ENCODE peak calls at places on chromosomes 3 and 15, in six cellular contexts. F is suprapubic skin, H is heart left ventricle, D is breast epithelium, Y is IMR-90, A is ovary. O is an unnamed sample.

GRCh38 chr15:38260077-38260476 is 7.4 kb downstream of the SPRED1 start:
- DNase-seq in F (no peak), H (no peak), D (no peak), Y (peak), A (no peak), O (no peak)

GRCh38 chr3:86954751-86955150 is 36.2 kb downstream of the VGLL3 start:
- DNase-seq in F (no peak), H (no peak), D (no peak), Y (no peak), A (no peak), O (no peak)

GRCh38 chr15:63765338-63765737 is 68.4 kb downstream of the HERC1 start:
- DNase-seq in F (no peak), H (no peak), D (no peak), Y (no peak), A (no peak), O (no peak)

GRCh38 chr3:134315286-134316106 is 58.8 kb downstream of the AMOTL2 start:
- DNase-seq in F (peak), H (peak), D (peak), Y (peak), A (peak), O (no peak)

GRCh38 chr3:68239542-68239941 is 585.1 kb upstream of the SUCLG2 start:
- DNase-seq in F (no peak), H (no peak), D (no peak), Y (no peak), A (no peak), O (no peak)

GRCh38 chr15:93037341-93038063 is 51.5 kb downstream of the RGMA start:
- DNase-seq in F (peak), H (peak), D (peak), Y (no peak), A (peak), O (no peak)

GRCh38 chr3:195081242-195081963 is 189.6 kb downstream of the XXYLT1 start:
- DNase-seq in F (no peak), H (no peak), D (no peak), Y (peak), A (no peak), O (no peak)

GRCh38 chr15:64574220-64574994 is 114.0 kb downstream of the ZNF609 start:
- DNase-seq in F (no peak), H (no peak), D (no peak), Y (peak), A (no peak), O (no peak)

GRCh38 chr3:9105421-9105820 is 142.1 kb upstream of the RAD18 start:
- DNase-seq in F (no peak), H (no peak), D (no peak), Y (no peak), A (no peak), O (no peak)

GRCh38 chr3:16583551-16583950 is 21.7 kb downstream of the DAZL start:
- DNase-seq in F (no peak), H (no peak), D (no peak), Y (no peak), A (no peak), O (no peak)

GRCh38 chr15:79853492-79854328 is 43.1 kb downstream of the MTHFS start:
- DNase-seq in F (no peak), H (no peak), D (no peak), Y (peak), A (peak), O (peak)

GRCh38 chr3:23895181-23895580 is 21.6 kb downstream of the NKIRAS1 start:
- DNase-seq in F (no peak), H (no peak), D (no peak), Y (no peak), A (no peak), O (no peak)

GRCh38 chr3:45479627-45480026 is 91.3 kb downstream of the LARS2 start:
- DNase-seq in F (no peak), H (no peak), D (no peak), Y (peak), A (no peak), O (peak)

GRCh38 chr15:91253605-91254004 is 153.5 kb downstream of the SV2B start:
- DNase-seq in F (no peak), H (no peak), D (no peak), Y (no peak), A (no peak), O (no peak)

GRCh38 chr15:52008698-52009434 is 10.2 kb upstream of the MAPK6 start:
- DNase-seq in F (no peak), H (no peak), D (no peak), Y (no peak), A (no peak), O (no peak)

GRCh38 chr3:15754047-15754446 is 43.7 kb downstream of the ANKRD28 start:
- DNase-seq in F (no peak), H (no peak), D (no peak), Y (peak), A (no peak), O (no peak)

GRCh38 chr3:46162975-46163550 is 45.0 kb downstream of the CCR1 start:
- DNase-seq in F (no peak), H (no peak), D (no peak), Y (no peak), A (no peak), O (no peak)

GRCh38 chr3:39114456-39114855 is 7.0 kb downstream of the TTC21A start:
- DNase-seq in F (no peak), H (no peak), D (no peak), Y (no peak), A (no peak), O (no peak)

GRCh38 chr3:133169669-133170068 is 131.5 kb downstream of the TMEM108 start:
- DNase-seq in F (no peak), H (no peak), D (no peak), Y (no peak), A (no peak), O (no peak)

GRCh38 chr3:102332205-102332604 is 102.6 kb upstream of the ZPLD1 start:
- DNase-seq in F (no peak), H (no peak), D (no peak), Y (no peak), A (no peak), O (no peak)

GRCh38 chr3:2727566-2728318 is 382.4 kb downstream of the IL5RA start:
- DNase-seq in F (no peak), H (no peak), D (no peak), Y (no peak), A (no peak), O (no peak)

GRCh38 chr3:161020264-161020663 is 84.9 kb downstream of the B3GALNT1 start:
- DNase-seq in F (no peak), H (no peak), D (no peak), Y (no peak), A (no peak), O (no peak)

GRCh38 chr15:73352082-73352481 is 16.7 kb downstream of the HCN4 start:
- DNase-seq in F (no peak), H (no peak), D (no peak), Y (no peak), A (no peak), O (no peak)

GRCh38 chr15:55774113-55774970 is 31.4 kb upstream of the PRTG start:
- DNase-seq in F (no peak), H (no peak), D (no peak), Y (peak), A (peak), O (no peak)

GRCh38 chr3:23620044-23620443 is 185.7 kb upstream of the UBE2E1 start:
- DNase-seq in F (no peak), H (no peak), D (no peak), Y (no peak), A (no peak), O (no peak)

GRCh38 chr3:40096561-40097506 is 212.7 kb upstream of the EIF1B start:
- DNase-seq in F (no peak), H (no peak), D (peak), Y (no peak), A (no peak), O (no peak)

DNA sequence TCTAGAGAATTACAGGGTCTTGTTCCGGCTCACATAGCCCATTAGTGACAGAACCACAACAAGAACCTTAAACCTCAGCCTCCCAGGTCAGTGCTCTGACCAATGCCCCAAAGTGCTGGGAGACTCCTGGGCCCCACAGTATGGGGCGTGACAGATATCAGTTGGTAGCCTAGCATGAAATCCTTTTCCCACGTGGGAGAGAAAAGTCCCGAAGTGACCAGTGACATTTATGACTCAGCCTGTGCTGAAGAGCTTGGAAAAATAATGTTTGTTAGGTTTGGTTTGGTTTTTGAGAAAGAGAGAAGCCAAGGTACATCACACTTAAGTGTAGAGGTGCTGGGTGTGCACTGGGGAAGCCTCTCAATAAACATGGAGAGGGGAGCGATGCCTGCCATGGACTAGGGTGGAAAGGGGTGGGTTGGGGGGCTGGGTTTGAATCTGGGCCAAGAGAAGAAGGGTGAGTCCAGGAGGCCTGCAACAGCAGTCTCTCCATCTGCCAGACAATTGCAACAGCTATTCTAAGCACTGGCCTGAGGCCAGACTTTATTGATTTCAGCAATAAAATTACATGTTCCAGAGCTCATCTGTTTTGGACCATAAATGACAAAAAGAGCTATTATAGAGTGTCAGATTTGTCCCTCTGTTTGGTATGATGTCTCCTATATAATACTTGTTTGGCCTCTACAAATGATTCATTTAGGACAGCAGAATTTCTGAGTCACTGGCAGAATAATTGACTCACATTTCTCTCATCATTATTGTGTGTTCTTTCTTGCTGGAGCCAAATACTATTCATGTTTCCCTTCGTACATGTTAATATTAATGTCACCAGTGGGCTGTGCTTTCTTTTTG is 43.4 kb downstream of the C2CD4A start:
- DNase-seq in F (no peak), H (no peak), D (no peak), Y (peak), A (no peak), O (peak)
- TF ChIP-seq POLR2A in F (no peak), H (no peak), D (no peak), Y (no peak), A (no peak), O (no peak)

GRCh38 chr3:129278970-129279906 is 568 bp downstream of the HMCES start:
- DNase-seq in F (no peak), H (peak), D (peak), Y (peak), A (peak), O (peak)
- TF ChIP-seq POLR2A in F (no peak), H (peak), D (no peak), Y (peak), A (no peak), O (no peak)

GRCh38 chr3:27628029-27628750 is 93.9 kb downstream of the EOMES start:
- DNase-seq in F (no peak), H (no peak), D (no peak), Y (peak), A (no peak), O (no peak)

GRCh38 chr3:27630892-27631291 is 91.2 kb downstream of the EOMES start:
- DNase-seq in F (no peak), H (no peak), D (no peak), Y (peak), A (no peak), O (peak)

GRCh38 chr3:27629381-27629780 is 92.7 kb downstream of the EOMES start:
- DNase-seq in F (no peak), H (no peak), D (no peak), Y (no peak), A (no peak), O (no peak)

GRCh38 chr3:27633224-27633545 is 88.9 kb downstream of the EOMES start:
- DNase-seq in F (no peak), H (no peak), D (no peak), Y (peak), A (no peak), O (peak)

DNA sequence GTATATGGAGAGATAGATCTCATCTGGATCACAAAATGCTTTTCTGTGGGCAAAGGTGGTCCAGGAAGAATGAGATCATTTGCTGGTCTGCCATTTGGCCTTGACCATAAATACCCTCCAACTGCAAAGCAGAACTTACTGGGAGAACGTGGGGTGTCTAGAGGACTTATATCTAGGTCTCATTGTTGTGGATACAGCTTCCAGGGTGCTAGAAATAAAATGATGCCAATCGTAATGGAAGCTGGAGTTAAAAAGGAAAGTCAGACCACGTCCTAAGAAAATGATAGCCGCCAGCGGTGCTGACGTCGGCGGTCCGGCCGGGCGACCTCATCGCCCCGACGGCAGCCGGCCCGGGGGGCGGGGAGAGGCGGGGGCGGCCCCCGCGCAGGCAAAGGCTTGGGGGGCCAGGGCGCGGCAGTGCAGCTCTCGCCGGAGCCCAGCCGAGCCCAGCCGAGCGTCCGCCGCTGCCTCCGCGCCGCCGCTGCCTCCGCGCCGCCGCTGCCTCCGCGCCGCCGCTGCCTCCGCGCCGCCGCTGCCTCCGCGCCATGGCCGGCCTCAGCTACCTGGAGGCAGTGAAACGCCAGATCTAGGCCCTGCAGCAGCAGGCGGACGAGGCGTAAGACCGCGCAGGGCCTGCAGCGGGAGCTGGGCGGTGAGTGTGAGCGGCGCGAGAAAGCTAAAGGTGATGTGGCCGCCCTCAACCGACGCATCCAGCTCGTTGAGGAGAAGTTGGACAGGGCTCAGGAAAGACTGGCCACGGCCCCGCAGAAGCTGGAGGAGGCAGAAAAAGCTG is 89.5 kb downstream of the EOMES start:
- DNase-seq in F (no peak), H (peak), D (no peak), Y (peak), A (peak), O (peak)
- TF ChIP-seq POLR2A in F (no peak), H (no peak), D (no peak), Y (no peak), A (no peak), O (no peak)

DNA sequence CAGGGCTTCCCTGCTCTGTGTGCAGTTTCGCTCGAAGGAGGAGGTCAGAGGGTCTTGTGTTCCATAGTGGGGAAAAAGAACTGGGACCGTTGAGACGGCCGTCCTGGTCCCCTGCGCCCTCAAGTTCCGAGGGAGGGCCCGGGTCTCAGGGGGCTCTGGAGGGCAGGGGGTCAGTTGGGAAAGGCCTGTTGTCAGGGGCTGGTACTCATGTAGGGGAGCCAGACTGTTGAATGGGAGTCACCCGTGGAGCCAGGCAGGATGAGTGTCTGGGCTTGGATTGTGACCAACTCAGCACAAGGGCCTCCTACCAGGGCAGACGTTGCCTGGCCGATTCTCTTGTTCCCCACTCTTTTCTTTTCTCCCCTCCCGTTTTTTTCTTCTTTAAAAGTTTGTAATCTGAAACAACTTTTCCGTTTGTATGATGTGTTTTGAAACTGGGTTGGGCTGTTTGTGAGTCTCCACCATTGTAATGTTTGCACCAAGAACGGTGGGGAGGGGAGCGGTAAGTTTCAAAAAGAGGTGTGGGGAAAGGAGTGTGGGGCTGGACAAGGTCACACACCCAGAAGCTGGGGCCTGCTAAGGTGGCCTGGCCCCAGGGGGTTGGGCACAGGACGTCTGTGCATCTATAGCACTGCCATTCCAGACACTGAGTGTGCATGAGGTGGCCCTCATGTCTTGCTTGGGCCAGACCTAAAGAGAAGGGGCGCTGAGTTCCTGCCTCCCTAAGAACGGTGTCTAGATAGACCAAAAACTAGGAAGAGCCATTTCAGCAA is 1.1 kb downstream of the CMTM7 start:
- DNase-seq in F (no peak), H (peak), D (peak), Y (peak), A (peak), O (peak)
- TF ChIP-seq POLR2A in F (no peak), H (no peak), D (no peak), Y (no peak), A (no peak), O (no peak)

DNA sequence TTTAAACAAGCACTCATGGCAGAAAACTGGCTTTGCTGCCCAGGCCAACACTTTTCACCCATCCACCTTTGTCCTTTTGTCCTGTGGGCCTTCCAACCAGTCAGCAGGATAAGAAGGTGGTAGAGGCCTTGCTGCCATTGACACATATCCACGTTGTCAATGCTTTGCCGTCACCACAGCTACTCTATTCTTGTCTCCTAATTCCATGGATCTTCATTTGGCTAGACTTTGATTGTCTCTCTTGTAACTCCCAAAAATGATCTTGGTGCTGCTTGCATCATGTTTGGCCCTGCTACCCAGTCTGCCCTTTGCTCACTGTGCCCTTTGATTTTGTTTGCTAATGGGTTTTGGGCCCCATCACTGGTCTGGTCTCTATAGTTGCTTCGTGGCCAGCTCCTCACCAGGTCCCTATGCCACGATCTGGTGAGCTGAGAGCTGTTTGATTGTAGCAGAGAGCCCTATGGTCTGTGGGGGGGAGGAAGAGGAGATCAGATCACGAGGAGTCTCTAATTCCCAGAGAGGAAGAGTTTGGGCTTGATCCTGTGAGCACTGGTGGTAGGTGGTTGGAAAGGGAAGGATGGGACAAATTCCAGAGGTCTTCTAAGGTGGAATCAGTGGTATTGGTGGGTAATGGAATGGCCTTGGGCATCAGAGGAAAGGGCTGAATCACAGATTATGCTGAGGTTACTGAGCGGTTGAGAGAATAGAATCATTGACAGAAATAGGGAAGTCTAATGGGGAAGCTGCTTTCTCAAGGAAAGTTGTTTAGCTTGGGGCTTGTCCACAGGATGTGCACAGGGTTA is 40.3 kb downstream of the ABHD2 start:
- DNase-seq in F (no peak), H (no peak), D (no peak), Y (no peak), A (no peak), O (no peak)
- TF ChIP-seq POLR2A in F (no peak), H (no peak), D (no peak), Y (no peak), A (no peak), O (no peak)

DNA sequence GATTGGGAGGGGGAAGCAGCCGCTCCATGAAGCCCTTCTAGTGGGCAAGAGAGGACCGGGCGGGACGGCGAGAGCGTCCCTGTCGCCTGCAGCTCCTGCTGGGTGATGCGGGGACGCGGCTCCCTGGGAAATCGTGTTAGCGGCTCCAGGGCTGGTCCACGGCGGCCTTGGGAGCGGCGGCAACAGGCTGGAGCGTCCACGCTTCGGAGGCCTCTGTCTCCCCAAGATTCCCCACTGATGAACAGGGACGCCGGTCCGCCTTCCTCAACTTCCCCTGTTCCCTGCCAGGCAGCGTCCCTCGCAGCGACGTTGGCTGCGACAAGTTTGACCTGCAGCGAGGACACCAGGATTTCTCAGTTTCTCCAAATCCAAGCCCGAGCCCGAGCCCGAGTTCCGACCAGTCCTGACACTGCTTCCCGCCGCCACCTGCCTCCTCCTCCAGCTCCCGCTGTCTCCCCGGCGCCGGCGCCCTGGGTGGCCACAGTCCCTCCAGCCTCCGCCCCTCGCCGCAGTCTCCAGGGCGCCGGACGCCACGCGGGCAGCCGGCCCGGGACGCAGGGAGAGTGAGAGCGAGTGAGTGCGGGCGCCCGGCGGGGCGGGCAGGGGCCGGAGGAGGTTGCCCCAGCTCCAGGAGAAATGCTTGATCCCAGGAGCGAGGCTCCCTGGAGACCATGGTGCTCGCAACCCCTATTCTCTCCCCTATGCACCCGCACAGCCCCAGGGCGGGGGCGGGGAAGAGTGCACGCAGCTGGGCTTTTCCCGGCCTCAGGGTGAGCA is 78.1 kb upstream of the RNF7 start:
- DNase-seq in F (peak), H (peak), D (peak), Y (peak), A (peak), O (peak)
- TF ChIP-seq POLR2A in F (no peak), H (no peak), D (no peak), Y (no peak), A (no peak), O (peak)